ENCODE peak calls at places on chromosome 10, in eight cellular contexts. One of them, this sample, is unnamed.

GRCh38 chr10:80522756-80523363 is 14.8 kb upstream of the SH2D4B start:
- DNase-seq in mesenchymal stem cell: no peak
- DNase-seq in foreskin fibroblast: no peak
- DNase-seq in Panc1: no peak
- DNase-seq in brain microvascular endothelial cell: no peak
- DNase-seq in lung: no peak
- DNase-seq in psoas muscle: peak
- DNase-seq in SK-N-SH: no peak
- DNase-seq in this sample: no peak

GRCh38 chr10:118564652-118565051 is 30.8 kb downstream of the PRLHR start:
- DNase-seq in mesenchymal stem cell: no peak
- DNase-seq in foreskin fibroblast: peak
- DNase-seq in Panc1: no peak
- DNase-seq in brain microvascular endothelial cell: no peak
- DNase-seq in lung: peak
- DNase-seq in psoas muscle: no peak
- DNase-seq in SK-N-SH: peak
- DNase-seq in this sample: no peak

GRCh38 chr10:86613905-86614304 is 40.4 kb upstream of the OPN4 start:
- DNase-seq in mesenchymal stem cell: peak
- DNase-seq in foreskin fibroblast: no peak
- DNase-seq in Panc1: no peak
- DNase-seq in brain microvascular endothelial cell: no peak
- DNase-seq in lung: no peak
- DNase-seq in psoas muscle: no peak
- DNase-seq in SK-N-SH: no peak
- DNase-seq in this sample: no peak

GRCh38 chr10:129047585-129047984 is 419.5 kb upstream of the MGMT start:
- DNase-seq in mesenchymal stem cell: no peak
- DNase-seq in foreskin fibroblast: no peak
- DNase-seq in Panc1: no peak
- DNase-seq in brain microvascular endothelial cell: no peak
- DNase-seq in lung: no peak
- DNase-seq in psoas muscle: no peak
- DNase-seq in SK-N-SH: no peak
- DNase-seq in this sample: no peak

GRCh38 chr10:43137701-43137970 is 609 bp upstream of the CSGALNACT2 start:
- DNase-seq in mesenchymal stem cell: peak
- DNase-seq in foreskin fibroblast: peak
- DNase-seq in Panc1: no peak
- DNase-seq in brain microvascular endothelial cell: peak
- DNase-seq in lung: peak
- DNase-seq in psoas muscle: peak
- DNase-seq in SK-N-SH: peak
- DNase-seq in this sample: peak

GRCh38 chr10:125661942-125662515 is 20.9 kb downstream of the TEX36 start:
- DNase-seq in mesenchymal stem cell: no peak
- DNase-seq in foreskin fibroblast: peak
- DNase-seq in Panc1: no peak
- DNase-seq in brain microvascular endothelial cell: peak
- DNase-seq in lung: no peak
- DNase-seq in psoas muscle: no peak
- DNase-seq in SK-N-SH: no peak
- DNase-seq in this sample: peak

GRCh38 chr10:87585565-87586514 is 73.8 kb upstream of the PAPSS2 start:
- DNase-seq in mesenchymal stem cell: peak
- DNase-seq in foreskin fibroblast: peak
- DNase-seq in Panc1: peak
- DNase-seq in brain microvascular endothelial cell: peak
- DNase-seq in lung: peak
- DNase-seq in psoas muscle: no peak
- DNase-seq in SK-N-SH: no peak
- DNase-seq in this sample: peak

GRCh38 chr10:113746188-113746950 is 5.1 kb upstream of the PLEKHS1 start:
- DNase-seq in mesenchymal stem cell: peak
- DNase-seq in foreskin fibroblast: no peak
- DNase-seq in Panc1: no peak
- DNase-seq in brain microvascular endothelial cell: peak
- DNase-seq in lung: no peak
- DNase-seq in psoas muscle: no peak
- DNase-seq in SK-N-SH: no peak
- DNase-seq in this sample: peak

GRCh38 chr10:1540144-1540543 is 197.2 kb downstream of the ADARB2 start:
- DNase-seq in mesenchymal stem cell: no peak
- DNase-seq in foreskin fibroblast: no peak
- DNase-seq in Panc1: no peak
- DNase-seq in brain microvascular endothelial cell: no peak
- DNase-seq in lung: no peak
- DNase-seq in psoas muscle: no peak
- DNase-seq in SK-N-SH: no peak
- DNase-seq in this sample: no peak

GRCh38 chr10:88379575-88379974 is 203.5 kb downstream of the RNLS start:
- DNase-seq in mesenchymal stem cell: peak
- DNase-seq in foreskin fibroblast: peak
- DNase-seq in Panc1: no peak
- DNase-seq in brain microvascular endothelial cell: peak
- DNase-seq in lung: no peak
- DNase-seq in psoas muscle: no peak
- DNase-seq in SK-N-SH: no peak
- DNase-seq in this sample: peak

GRCh38 chr10:35409094-35409582 is 72.8 kb downstream of the CCNY start:
- DNase-seq in mesenchymal stem cell: peak
- DNase-seq in foreskin fibroblast: peak
- DNase-seq in Panc1: no peak
- DNase-seq in brain microvascular endothelial cell: peak
- DNase-seq in lung: no peak
- DNase-seq in psoas muscle: peak
- DNase-seq in SK-N-SH: peak
- DNase-seq in this sample: peak

GRCh38 chr10:95237376-95238170 is 43.5 kb downstream of the ACSM6 start:
- DNase-seq in mesenchymal stem cell: no peak
- DNase-seq in foreskin fibroblast: peak
- DNase-seq in Panc1: no peak
- DNase-seq in brain microvascular endothelial cell: no peak
- DNase-seq in lung: no peak
- DNase-seq in psoas muscle: no peak
- DNase-seq in SK-N-SH: no peak
- DNase-seq in this sample: peak

GRCh38 chr10:6386346-6386745 is 183.6 kb downstream of the PFKFB3 start:
- DNase-seq in mesenchymal stem cell: no peak
- DNase-seq in foreskin fibroblast: no peak
- DNase-seq in Panc1: no peak
- DNase-seq in brain microvascular endothelial cell: no peak
- DNase-seq in lung: peak
- DNase-seq in psoas muscle: no peak
- DNase-seq in SK-N-SH: no peak
- DNase-seq in this sample: no peak

GRCh38 chr10:5395168-5395567 is 9.5 kb downstream of the TUBAL3 start:
- DNase-seq in mesenchymal stem cell: no peak
- DNase-seq in foreskin fibroblast: no peak
- DNase-seq in Panc1: no peak
- DNase-seq in brain microvascular endothelial cell: no peak
- DNase-seq in lung: no peak
- DNase-seq in psoas muscle: no peak
- DNase-seq in SK-N-SH: no peak
- DNase-seq in this sample: no peak

GRCh38 chr10:93379366-93380042 is 102.6 kb downstream of the MYOF start:
- DNase-seq in mesenchymal stem cell: peak
- DNase-seq in foreskin fibroblast: peak
- DNase-seq in Panc1: no peak
- DNase-seq in brain microvascular endothelial cell: peak
- DNase-seq in lung: no peak
- DNase-seq in psoas muscle: no peak
- DNase-seq in SK-N-SH: no peak
- DNase-seq in this sample: peak

GRCh38 chr10:101745074-101745690 is 30.7 kb downstream of the FGF8 start:
- DNase-seq in mesenchymal stem cell: peak
- DNase-seq in foreskin fibroblast: peak
- DNase-seq in Panc1: no peak
- DNase-seq in brain microvascular endothelial cell: no peak
- DNase-seq in lung: peak
- DNase-seq in psoas muscle: no peak
- DNase-seq in SK-N-SH: no peak
- DNase-seq in this sample: no peak

GRCh38 chr10:31142026-31142425 is 110.4 kb upstream of the ZNF438 start:
- DNase-seq in mesenchymal stem cell: peak
- DNase-seq in foreskin fibroblast: peak
- DNase-seq in Panc1: no peak
- DNase-seq in brain microvascular endothelial cell: peak
- DNase-seq in lung: no peak
- DNase-seq in psoas muscle: no peak
- DNase-seq in SK-N-SH: no peak
- DNase-seq in this sample: peak

GRCh38 chr10:115662424-115662823 is 569.3 kb downstream of the ATRNL1 start:
- DNase-seq in mesenchymal stem cell: no peak
- DNase-seq in foreskin fibroblast: no peak
- DNase-seq in Panc1: no peak
- DNase-seq in brain microvascular endothelial cell: no peak
- DNase-seq in lung: no peak
- DNase-seq in psoas muscle: no peak
- DNase-seq in SK-N-SH: no peak
- DNase-seq in this sample: no peak

GRCh38 chr10:77971804-77972144 is 45.2 kb upstream of the DLG5 start:
- DNase-seq in mesenchymal stem cell: no peak
- DNase-seq in foreskin fibroblast: no peak
- DNase-seq in Panc1: no peak
- DNase-seq in brain microvascular endothelial cell: no peak
- DNase-seq in lung: no peak
- DNase-seq in psoas muscle: no peak
- DNase-seq in SK-N-SH: no peak
- DNase-seq in this sample: no peak

GRCh38 chr10:97573021-97573420 is 442 bp downstream of the ANKRD2 start:
- DNase-seq in mesenchymal stem cell: peak
- DNase-seq in foreskin fibroblast: no peak
- DNase-seq in Panc1: no peak
- DNase-seq in brain microvascular endothelial cell: peak
- DNase-seq in lung: no peak
- DNase-seq in psoas muscle: no peak
- DNase-seq in SK-N-SH: no peak
- DNase-seq in this sample: peak

GRCh38 chr10:47035447-47036337 is 124.5 kb downstream of the PTPN20 start:
- DNase-seq in mesenchymal stem cell: no peak
- DNase-seq in foreskin fibroblast: no peak
- DNase-seq in Panc1: no peak
- DNase-seq in brain microvascular endothelial cell: no peak
- DNase-seq in lung: no peak
- DNase-seq in psoas muscle: peak
- DNase-seq in SK-N-SH: peak
- DNase-seq in this sample: no peak

DNA sequence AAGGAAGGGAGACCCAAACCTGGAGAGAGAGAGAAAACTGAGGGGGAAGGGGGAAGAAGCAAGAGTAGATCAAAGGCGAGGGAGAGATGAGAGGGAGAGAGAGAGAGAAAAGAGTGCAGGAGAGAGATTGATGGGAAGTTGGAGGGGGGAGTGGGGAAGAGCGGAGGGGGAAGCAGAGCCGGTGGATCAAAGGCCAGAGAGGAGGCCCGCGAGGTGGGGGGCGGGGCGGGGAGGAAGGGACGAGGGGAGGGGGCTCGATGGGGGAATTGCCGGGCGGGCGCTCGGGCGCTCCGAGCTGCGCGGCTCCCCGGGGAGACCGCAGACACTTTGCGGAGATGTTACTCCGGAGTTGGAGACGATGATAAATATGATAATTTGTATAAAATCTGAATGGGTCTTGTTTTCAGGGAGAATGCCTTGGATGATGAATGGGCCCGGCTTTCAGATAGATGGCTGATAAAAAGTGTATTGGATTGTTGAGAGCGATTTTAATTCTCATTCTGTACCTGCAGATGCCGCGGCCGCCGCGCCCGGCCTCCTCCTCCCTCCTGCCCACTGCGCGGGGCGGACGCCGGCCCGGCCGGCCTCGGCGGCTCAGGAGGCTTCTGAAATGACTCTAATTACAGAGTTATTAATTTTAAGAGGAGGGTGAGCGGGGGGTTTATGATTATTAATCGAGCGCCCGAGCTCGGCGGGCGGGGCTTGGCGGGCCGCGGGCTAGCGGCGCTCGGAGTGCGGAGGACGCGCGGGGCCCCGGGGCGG is 21.4 kb upstream of the PAX2 start:
- DNase-seq in mesenchymal stem cell: no peak
- DNase-seq in foreskin fibroblast: no peak
- DNase-seq in Panc1: no peak
- DNase-seq in brain microvascular endothelial cell: no peak
- DNase-seq in lung: no peak
- DNase-seq in psoas muscle: no peak
- DNase-seq in SK-N-SH: peak
- DNase-seq in this sample: no peak
- H3K4me3 ChIP-seq in mesenchymal stem cell: no peak
- H3K4me3 ChIP-seq in foreskin fibroblast: no peak
- H3K4me3 ChIP-seq in Panc1: no peak
- H3K4me3 ChIP-seq in brain microvascular endothelial cell: no peak
- H3K4me3 ChIP-seq in lung: no peak
- H3K4me3 ChIP-seq in psoas muscle: peak
- H3K4me3 ChIP-seq in SK-N-SH: peak
- H3K4me3 ChIP-seq in this sample: no peak

GRCh38 chr10:104256335-104257080 is 1.8 kb downstream of the GSTO1 start:
- DNase-seq in mesenchymal stem cell: peak
- DNase-seq in foreskin fibroblast: no peak
- DNase-seq in Panc1: no peak
- DNase-seq in brain microvascular endothelial cell: no peak
- DNase-seq in lung: no peak
- DNase-seq in psoas muscle: no peak
- DNase-seq in SK-N-SH: peak
- DNase-seq in this sample: peak
- H3K4me3 ChIP-seq in mesenchymal stem cell: peak
- H3K4me3 ChIP-seq in foreskin fibroblast: peak
- H3K4me3 ChIP-seq in Panc1: peak
- H3K4me3 ChIP-seq in brain microvascular endothelial cell: peak
- H3K4me3 ChIP-seq in lung: no peak
- H3K4me3 ChIP-seq in psoas muscle: peak
- H3K4me3 ChIP-seq in SK-N-SH: peak
- H3K4me3 ChIP-seq in this sample: peak

DNA sequence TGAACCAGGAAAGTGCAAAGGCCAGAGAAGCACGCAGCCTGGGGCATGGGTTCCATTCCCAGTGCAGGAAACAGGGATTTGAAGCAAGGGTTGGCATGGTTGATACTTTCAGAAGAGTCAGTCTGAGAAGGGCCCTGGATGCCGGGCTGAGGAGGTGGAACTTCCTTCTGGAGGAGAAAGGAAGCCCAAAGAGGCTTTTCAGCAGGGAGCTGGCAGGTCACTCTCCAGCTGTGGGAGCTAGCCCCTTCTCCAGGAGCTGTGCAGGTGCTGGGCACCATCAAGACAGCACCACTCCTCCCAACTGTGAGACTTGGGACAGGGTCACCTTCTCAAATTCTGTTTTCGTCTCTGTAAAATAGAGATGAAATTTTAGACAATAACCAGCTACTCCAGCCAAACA is 169.8 kb downstream of the ZNF248 start:
- DNase-seq in mesenchymal stem cell: no peak
- DNase-seq in foreskin fibroblast: no peak
- DNase-seq in Panc1: no peak
- DNase-seq in brain microvascular endothelial cell: no peak
- DNase-seq in lung: no peak
- DNase-seq in psoas muscle: no peak
- DNase-seq in SK-N-SH: no peak
- DNase-seq in this sample: no peak
- H3K4me3 ChIP-seq in mesenchymal stem cell: no peak
- H3K4me3 ChIP-seq in foreskin fibroblast: no peak
- H3K4me3 ChIP-seq in Panc1: no peak
- H3K4me3 ChIP-seq in brain microvascular endothelial cell: no peak
- H3K4me3 ChIP-seq in lung: no peak
- H3K4me3 ChIP-seq in psoas muscle: no peak
- H3K4me3 ChIP-seq in SK-N-SH: no peak
- H3K4me3 ChIP-seq in this sample: no peak

GRCh38 chr10:44883581-44884331 is 27.4 kb upstream of the TMEM72 start:
- DNase-seq in mesenchymal stem cell: no peak
- DNase-seq in foreskin fibroblast: no peak
- DNase-seq in Panc1: no peak
- DNase-seq in brain microvascular endothelial cell: no peak
- DNase-seq in lung: no peak
- DNase-seq in psoas muscle: no peak
- DNase-seq in SK-N-SH: no peak
- DNase-seq in this sample: no peak
- H3K4me3 ChIP-seq in mesenchymal stem cell: no peak
- H3K4me3 ChIP-seq in foreskin fibroblast: no peak
- H3K4me3 ChIP-seq in Panc1: no peak
- H3K4me3 ChIP-seq in brain microvascular endothelial cell: no peak
- H3K4me3 ChIP-seq in lung: no peak
- H3K4me3 ChIP-seq in psoas muscle: no peak
- H3K4me3 ChIP-seq in SK-N-SH: no peak
- H3K4me3 ChIP-seq in this sample: no peak